ENCODE peak calls at places on chromosomes 5 and 9, in four cellular contexts. One of them, this sample, is unnamed.

GRCh38 chr9:34601883-34602570 is 9.9 kb downstream of the RPP25L start:
- DNase-seq in neural crest cell: no peak
- DNase-seq in colonic mucosa: no peak
- DNase-seq in neural progenitor cell: no peak
- DNase-seq in this sample: no peak

GRCh38 chr5:102856374-102856748 is 101.3 kb downstream of the PAM start:
- DNase-seq in neural crest cell: no peak
- DNase-seq in colonic mucosa: no peak
- DNase-seq in neural progenitor cell: no peak
- DNase-seq in this sample: no peak

GRCh38 chr9:113875917-113876805 is at the start of gene ZNF618:
- DNase-seq in colonic mucosa: no peak
- DNase-seq in neural progenitor cell: peak; percentile 81
- DNase-seq in neural crest cell: peak; percentile 37
- DNase-seq in this sample: peak; percentile 15

GRCh38 chr9:20623021-20623747 is 885 bp upstream of the MLLT3 start:
- DNase-seq in neural progenitor cell: peak; percentile 32
- DNase-seq in neural crest cell: no peak
- DNase-seq in colonic mucosa: peak; percentile 69
- DNase-seq in this sample: peak; percentile 47

GRCh38 chr9:7266911-7267555 is 509.3 kb downstream of the KDM4C start:
- DNase-seq in colonic mucosa: peak; percentile 73
- DNase-seq in neural crest cell: peak; percentile 5
- DNase-seq in neural progenitor cell: peak; percentile 60
- DNase-seq in this sample: no peak

GRCh38 chr9:94932647-94933415 is 206.3 kb downstream of the AOPEP start:
- DNase-seq in neural crest cell: no peak
- DNase-seq in colonic mucosa: peak; percentile 52
- DNase-seq in neural progenitor cell: no peak
- DNase-seq in this sample: no peak

GRCh38 chr9:88387733-88388202 is 476 bp upstream of the SPIN1 start:
- DNase-seq in neural crest cell: peak; percentile 17
- DNase-seq in colonic mucosa: peak; percentile 64
- DNase-seq in neural progenitor cell: no peak
- DNase-seq in this sample: no peak

GRCh38 chr9:126613656-126614055 is at the start of gene LMX1B:
- DNase-seq in neural progenitor cell: peak; percentile 88
- DNase-seq in colonic mucosa: no peak
- DNase-seq in neural crest cell: no peak
- DNase-seq in this sample: no peak

GRCh38 chr5:111781200-111781599 is 24.2 kb upstream of the NREP start:
- DNase-seq in colonic mucosa: peak; percentile 28
- DNase-seq in neural progenitor cell: no peak
- DNase-seq in neural crest cell: no peak
- DNase-seq in this sample: no peak

GRCh38 chr9:111730937-111731567 is 63.7 kb downstream of the SHOC1 start:
- DNase-seq in colonic mucosa: no peak
- DNase-seq in neural crest cell: no peak
- DNase-seq in neural progenitor cell: no peak
- DNase-seq in this sample: no peak

GRCh38 chr9:87263291-87263690 is 234.4 kb upstream of the DAPK1 start:
- DNase-seq in neural crest cell: no peak
- DNase-seq in colonic mucosa: no peak
- DNase-seq in neural progenitor cell: peak; percentile 45
- DNase-seq in this sample: no peak

GRCh38 chr5:14743601-14744295 is 79.2 kb downstream of the OTULIN start:
- DNase-seq in neural progenitor cell: peak; percentile 36
- DNase-seq in colonic mucosa: no peak
- DNase-seq in neural crest cell: no peak
- DNase-seq in this sample: no peak

GRCh38 chr9:114397219-114397847 is 9.6 kb upstream of the AKNA start:
- DNase-seq in neural progenitor cell: no peak
- DNase-seq in colonic mucosa: no peak
- DNase-seq in neural crest cell: no peak
- DNase-seq in this sample: no peak

GRCh38 chr5:35294976-35295375 is 64.7 kb upstream of the PRLR start:
- DNase-seq in colonic mucosa: no peak
- DNase-seq in neural progenitor cell: peak; percentile 8
- DNase-seq in neural crest cell: no peak
- DNase-seq in this sample: no peak

GRCh38 chr5:172678902-172679301 is 37.8 kb downstream of the NEURL1B start:
- DNase-seq in colonic mucosa: no peak
- DNase-seq in neural progenitor cell: no peak
- DNase-seq in neural crest cell: no peak
- DNase-seq in this sample: no peak

GRCh38 chr9:114114364-114114763 is 15.3 kb upstream of the KIF12 start:
- DNase-seq in neural crest cell: no peak
- DNase-seq in neural progenitor cell: no peak
- DNase-seq in colonic mucosa: no peak
- DNase-seq in this sample: no peak

GRCh38 chr9:88782931-88783451 is 208.3 kb upstream of the S1PR3 start:
- DNase-seq in colonic mucosa: no peak
- DNase-seq in neural crest cell: no peak
- DNase-seq in neural progenitor cell: peak; percentile 93
- DNase-seq in this sample: no peak

GRCh38 chr9:130264414-130265350 is 878 bp upstream of the HMCN2 start:
- DNase-seq in neural crest cell: no peak
- DNase-seq in neural progenitor cell: no peak
- DNase-seq in colonic mucosa: no peak
- DNase-seq in this sample: no peak

GRCh38 chr5:171029401-171029800 is 167.6 kb downstream of the RANBP17 start:
- DNase-seq in colonic mucosa: no peak
- DNase-seq in neural progenitor cell: no peak
- DNase-seq in neural crest cell: no peak
- DNase-seq in this sample: no peak

GRCh38 chr9:95004452-95005275 is 278.2 kb downstream of the AOPEP start:
- DNase-seq in colonic mucosa: peak; percentile 71
- DNase-seq in neural progenitor cell: peak; percentile 78
- DNase-seq in neural crest cell: no peak
- DNase-seq in this sample: no peak

GRCh38 chr5:126446498-126447224 is 23.5 kb downstream of the GRAMD2B start:
- DNase-seq in neural progenitor cell: no peak
- DNase-seq in colonic mucosa: peak; percentile 63
- DNase-seq in neural crest cell: no peak
- DNase-seq in this sample: no peak

GRCh38 chr5:140678993-140679392 is 5.6 kb upstream of the DND1 start:
- DNase-seq in neural crest cell: no peak
- DNase-seq in colonic mucosa: no peak
- DNase-seq in neural progenitor cell: no peak
- DNase-seq in this sample: no peak

GRCh38 chr5:139640432-139641115 is 7.6 kb upstream of the CXXC5 start:
- DNase-seq in colonic mucosa: peak; percentile 19
- DNase-seq in neural crest cell: no peak
- DNase-seq in neural progenitor cell: no peak
- DNase-seq in this sample: peak; percentile 2

GRCh38 chr5:110414360-110414759 is 312.1 kb downstream of the TMEM232 start:
- DNase-seq in neural crest cell: no peak
- DNase-seq in colonic mucosa: no peak
- DNase-seq in neural progenitor cell: peak; percentile 23
- DNase-seq in this sample: no peak

GRCh38 chr5:73783823-73784222 is 157.8 kb downstream of the ARHGEF28 start:
- DNase-seq in colonic mucosa: no peak
- DNase-seq in neural progenitor cell: no peak
- DNase-seq in neural crest cell: no peak
- DNase-seq in this sample: no peak

GRCh38 chr9:131546336-131547084 is 1.2 kb downstream of the PRRT1B start:
- DNase-seq in colonic mucosa: peak; percentile 35
- DNase-seq in neural crest cell: no peak
- DNase-seq in neural progenitor cell: no peak
- DNase-seq in this sample: no peak

GRCh38 chr5:88602584-88602983 is 280.4 kb downstream of the MEF2C start:
- DNase-seq in neural progenitor cell: peak; percentile 13
- DNase-seq in colonic mucosa: peak; percentile 27
- DNase-seq in neural crest cell: no peak
- DNase-seq in this sample: peak; percentile 15

GRCh38 chr9:137705443-137705863 is 86.6 kb downstream of the EHMT1 start:
- DNase-seq in neural progenitor cell: no peak
- DNase-seq in neural crest cell: no peak
- DNase-seq in colonic mucosa: no peak
- DNase-seq in this sample: no peak

GRCh38 chr5:168353216-168353957 is 61.9 kb downstream of the WWC1 start:
- DNase-seq in neural progenitor cell: no peak
- DNase-seq in colonic mucosa: peak; percentile 44
- DNase-seq in neural crest cell: no peak
- DNase-seq in this sample: no peak

GRCh38 chr9:37992924-37993349 is 76.1 kb downstream of the SHB start:
- DNase-seq in neural progenitor cell: no peak
- DNase-seq in neural crest cell: no peak
- DNase-seq in colonic mucosa: no peak
- DNase-seq in this sample: peak; percentile 8

GRCh38 chr5:72034710-72035109 is 72.6 kb upstream of the MAP1B start:
- DNase-seq in colonic mucosa: no peak
- DNase-seq in neural progenitor cell: no peak
- DNase-seq in neural crest cell: no peak
- DNase-seq in this sample: no peak

GRCh38 chr5:177552839-177553455 is 1.4 kb downstream of the FAM193B start:
- DNase-seq in neural progenitor cell: peak; percentile 20
- DNase-seq in neural crest cell: peak; percentile 12
- DNase-seq in colonic mucosa: no peak
- DNase-seq in this sample: no peak

GRCh38 chr5:143094087-143094511 is 309.4 kb downstream of the NR3C1 start:
- DNase-seq in neural crest cell: peak; percentile 9
- DNase-seq in neural progenitor cell: peak; percentile 92
- DNase-seq in colonic mucosa: no peak
- DNase-seq in this sample: no peak
- TF ChIP-seq CTCF in neural crest cell: peak; percentile 40
- TF ChIP-seq CTCF in neural progenitor cell: peak; percentile 50
- TF ChIP-seq CTCF in colonic mucosa: no peak
- TF ChIP-seq CTCF in this sample: no peak

DNA sequence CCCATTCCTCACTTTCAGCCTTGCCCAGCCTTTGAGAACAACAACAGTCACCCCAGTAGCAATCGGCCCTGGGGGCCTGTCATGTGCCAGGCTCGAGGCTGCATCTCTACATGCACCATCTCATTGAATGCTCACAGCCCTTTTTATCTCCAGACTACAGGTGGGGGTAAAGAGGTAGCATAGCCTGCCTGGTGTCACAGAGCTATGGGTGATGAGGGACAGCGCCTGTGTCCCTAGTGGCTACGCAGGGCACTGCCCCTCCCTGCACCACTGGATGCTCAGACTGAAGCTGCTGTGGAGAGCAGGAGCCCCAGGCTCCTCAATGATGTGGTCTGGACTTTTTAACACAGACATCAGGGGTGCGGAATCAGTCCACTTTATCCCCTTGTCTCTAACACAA is 2.8 kb downstream of the CAMK2A start:
- DNase-seq in neural crest cell: no peak
- DNase-seq in neural progenitor cell: peak; percentile 75
- DNase-seq in colonic mucosa: no peak
- DNase-seq in this sample: peak; percentile 11
- TF ChIP-seq CTCF in neural crest cell: peak; percentile 60
- TF ChIP-seq CTCF in neural progenitor cell: peak; percentile 62
- TF ChIP-seq CTCF in colonic mucosa: peak; percentile 25
- TF ChIP-seq CTCF in this sample: peak; percentile 41

DNA sequence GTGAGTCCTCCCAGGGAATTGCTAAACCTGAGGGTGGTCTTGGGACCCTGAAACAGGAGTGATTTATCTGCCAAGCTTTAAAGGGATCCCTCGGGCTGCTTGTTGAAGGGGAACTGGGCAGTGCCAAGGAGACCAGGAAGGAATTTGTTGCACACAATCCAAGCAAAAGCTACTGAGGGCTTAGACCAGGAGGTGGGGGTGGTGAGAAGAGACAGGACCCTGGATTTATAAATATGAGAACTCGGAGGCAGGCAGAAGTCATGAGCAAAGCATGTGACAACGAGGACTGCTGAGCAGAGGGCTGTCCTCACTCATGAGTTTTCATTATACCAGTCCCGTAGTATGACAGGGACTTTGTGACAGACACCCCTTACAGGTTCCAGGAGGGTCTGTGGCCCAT is 237.3 kb downstream of the DRD1 start:
- DNase-seq in neural crest cell: no peak
- DNase-seq in colonic mucosa: no peak
- DNase-seq in neural progenitor cell: no peak
- DNase-seq in this sample: no peak
- TF ChIP-seq CTCF in neural crest cell: no peak
- TF ChIP-seq CTCF in colonic mucosa: no peak
- TF ChIP-seq CTCF in neural progenitor cell: no peak
- TF ChIP-seq CTCF in this sample: no peak

DNA sequence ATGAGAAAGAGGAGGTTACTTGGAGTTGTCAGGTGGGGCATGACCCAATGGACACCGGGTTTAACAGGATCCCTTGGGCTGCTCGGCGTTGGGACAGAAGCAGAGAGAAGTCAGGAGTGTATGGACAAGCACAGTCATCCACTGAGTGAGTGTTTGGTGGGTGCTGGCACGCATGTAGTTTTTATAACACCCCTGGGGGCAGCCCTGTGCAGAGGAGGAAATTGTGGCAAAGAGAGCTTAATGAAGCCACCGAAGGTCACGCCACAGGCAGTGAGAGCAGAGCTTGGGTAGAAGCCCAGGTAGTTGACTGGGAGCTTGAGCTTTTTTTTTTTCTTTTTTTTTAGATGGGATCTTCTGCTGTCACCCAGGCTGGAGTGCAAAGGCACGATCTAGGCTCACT is 43.2 kb upstream of the IER5L start:
- DNase-seq in colonic mucosa: no peak
- DNase-seq in neural crest cell: no peak
- DNase-seq in neural progenitor cell: no peak
- DNase-seq in this sample: peak; percentile 24
- TF ChIP-seq CTCF in colonic mucosa: no peak
- TF ChIP-seq CTCF in neural crest cell: no peak
- TF ChIP-seq CTCF in neural progenitor cell: no peak
- TF ChIP-seq CTCF in this sample: no peak

GRCh38 chr5:8585230-8586018 is 716.5 kb downstream of the MTRR start:
- DNase-seq in colonic mucosa: no peak
- DNase-seq in neural progenitor cell: peak; percentile 19
- DNase-seq in neural crest cell: no peak
- DNase-seq in this sample: no peak
- TF ChIP-seq CTCF in colonic mucosa: no peak
- TF ChIP-seq CTCF in neural progenitor cell: peak; percentile 38
- TF ChIP-seq CTCF in neural crest cell: peak; percentile 15
- TF ChIP-seq CTCF in this sample: peak; percentile 42

GRCh38 chr9:77756449-77756848 is 108.3 kb upstream of the GNA14 start:
- DNase-seq in colonic mucosa: no peak
- DNase-seq in neural progenitor cell: no peak
- DNase-seq in neural crest cell: no peak
- DNase-seq in this sample: no peak
- TF ChIP-seq CTCF in colonic mucosa: no peak
- TF ChIP-seq CTCF in neural progenitor cell: no peak
- TF ChIP-seq CTCF in neural crest cell: no peak
- TF ChIP-seq CTCF in this sample: peak; percentile 23

This sample was measured in DND-41.